ENCODE peak calls at places on chromosomes 5 and 9, in five cellular contexts. One of them, this sample, is unnamed.

GRCh38 chr5:74490814-74491213 is 149.7 kb downstream of the ENC1 start:
- DNase-seq in esophagus squamous epithelium: no peak
- DNase-seq in osteocyte: no peak
- DNase-seq in C1 segment of cervical spinal cord: no peak
- DNase-seq in activated CD4-positive, alpha-beta T cell treated with anti-CD3 and anti-CD28 coated beads for 1 hour: no peak
- DNase-seq in this sample: no peak

GRCh38 chr9:127778280-127779135 is at the start of gene SH2D3C:
- DNase-seq in C1 segment of cervical spinal cord: no peak
- DNase-seq in esophagus squamous epithelium: no peak
- DNase-seq in activated CD4-positive, alpha-beta T cell treated with anti-CD3 and anti-CD28 coated beads for 1 hour: no peak
- DNase-seq in osteocyte: no peak
- DNase-seq in this sample: no peak

GRCh38 chr9:130329061-130329460 is 63.5 kb downstream of the HMCN2 start:
- DNase-seq in activated CD4-positive, alpha-beta T cell treated with anti-CD3 and anti-CD28 coated beads for 1 hour: no peak
- DNase-seq in esophagus squamous epithelium: no peak
- DNase-seq in osteocyte: no peak
- DNase-seq in C1 segment of cervical spinal cord: no peak
- DNase-seq in this sample: no peak

GRCh38 chr9:23731373-23731772 is 94.7 kb downstream of the ELAVL2 start:
- DNase-seq in C1 segment of cervical spinal cord: no peak
- DNase-seq in esophagus squamous epithelium: no peak
- DNase-seq in osteocyte: no peak
- DNase-seq in activated CD4-positive, alpha-beta T cell treated with anti-CD3 and anti-CD28 coated beads for 1 hour: no peak
- DNase-seq in this sample: no peak

GRCh38 chr9:94639996-94640376 is 668 bp upstream of the FBP1 start:
- DNase-seq in activated CD4-positive, alpha-beta T cell treated with anti-CD3 and anti-CD28 coated beads for 1 hour: no peak
- DNase-seq in C1 segment of cervical spinal cord: no peak
- DNase-seq in osteocyte: no peak
- DNase-seq in esophagus squamous epithelium: no peak
- DNase-seq in this sample: no peak

GRCh38 chr5:132839426-132840301 is 9.2 kb upstream of the SHROOM1 start:
- DNase-seq in C1 segment of cervical spinal cord: no peak
- DNase-seq in osteocyte: no peak
- DNase-seq in activated CD4-positive, alpha-beta T cell treated with anti-CD3 and anti-CD28 coated beads for 1 hour: no peak
- DNase-seq in esophagus squamous epithelium: no peak
- DNase-seq in this sample: no peak

GRCh38 chr5:124704594-124705284 is 41.7 kb downstream of the ZNF608 start:
- DNase-seq in esophagus squamous epithelium: no peak
- DNase-seq in osteocyte: no peak
- DNase-seq in activated CD4-positive, alpha-beta T cell treated with anti-CD3 and anti-CD28 coated beads for 1 hour: no peak
- DNase-seq in C1 segment of cervical spinal cord: no peak
- DNase-seq in this sample: no peak

GRCh38 chr9:130444565-130445221 is at the start of gene ASS1:
- DNase-seq in esophagus squamous epithelium: no peak
- DNase-seq in C1 segment of cervical spinal cord: peak
- DNase-seq in osteocyte: no peak
- DNase-seq in activated CD4-positive, alpha-beta T cell treated with anti-CD3 and anti-CD28 coated beads for 1 hour: peak
- DNase-seq in this sample: no peak

GRCh38 chr9:134220311-134220710 is 55.9 kb upstream of the RNU6ATAC start:
- DNase-seq in osteocyte: no peak
- DNase-seq in activated CD4-positive, alpha-beta T cell treated with anti-CD3 and anti-CD28 coated beads for 1 hour: no peak
- DNase-seq in esophagus squamous epithelium: no peak
- DNase-seq in C1 segment of cervical spinal cord: no peak
- DNase-seq in this sample: no peak

GRCh38 chr9:122922713-122923112 is 8.6 kb downstream of the ZBTB26 start:
- DNase-seq in esophagus squamous epithelium: no peak
- DNase-seq in osteocyte: no peak
- DNase-seq in activated CD4-positive, alpha-beta T cell treated with anti-CD3 and anti-CD28 coated beads for 1 hour: no peak
- DNase-seq in C1 segment of cervical spinal cord: no peak
- DNase-seq in this sample: no peak

GRCh38 chr9:98132806-98133631 is 14.0 kb upstream of the TRIM14 start:
- DNase-seq in C1 segment of cervical spinal cord: no peak
- DNase-seq in esophagus squamous epithelium: no peak
- DNase-seq in osteocyte: no peak
- DNase-seq in activated CD4-positive, alpha-beta T cell treated with anti-CD3 and anti-CD28 coated beads for 1 hour: no peak
- DNase-seq in this sample: no peak

GRCh38 chr9:88775966-88776365 is 215.3 kb upstream of the S1PR3 start:
- DNase-seq in esophagus squamous epithelium: no peak
- DNase-seq in C1 segment of cervical spinal cord: no peak
- DNase-seq in activated CD4-positive, alpha-beta T cell treated with anti-CD3 and anti-CD28 coated beads for 1 hour: no peak
- DNase-seq in osteocyte: no peak
- DNase-seq in this sample: no peak

GRCh38 chr9:124020520-124021384 is 9.2 kb downstream of the LHX2 start:
- DNase-seq in activated CD4-positive, alpha-beta T cell treated with anti-CD3 and anti-CD28 coated beads for 1 hour: no peak
- DNase-seq in osteocyte: no peak
- DNase-seq in C1 segment of cervical spinal cord: no peak
- DNase-seq in esophagus squamous epithelium: no peak
- DNase-seq in this sample: no peak

GRCh38 chr5:56070795-56071539 is 76.2 kb upstream of the IL6ST start:
- DNase-seq in osteocyte: no peak
- DNase-seq in esophagus squamous epithelium: no peak
- DNase-seq in C1 segment of cervical spinal cord: no peak
- DNase-seq in activated CD4-positive, alpha-beta T cell treated with anti-CD3 and anti-CD28 coated beads for 1 hour: no peak
- DNase-seq in this sample: no peak

GRCh38 chr5:45741110-45741509 is 44.9 kb upstream of the HCN1 start:
- DNase-seq in esophagus squamous epithelium: no peak
- DNase-seq in activated CD4-positive, alpha-beta T cell treated with anti-CD3 and anti-CD28 coated beads for 1 hour: no peak
- DNase-seq in C1 segment of cervical spinal cord: no peak
- DNase-seq in osteocyte: no peak
- DNase-seq in this sample: no peak

GRCh38 chr5:134561871-134562296 is 36.4 kb downstream of the JADE2 start:
- DNase-seq in C1 segment of cervical spinal cord: no peak
- DNase-seq in esophagus squamous epithelium: no peak
- DNase-seq in activated CD4-positive, alpha-beta T cell treated with anti-CD3 and anti-CD28 coated beads for 1 hour: no peak
- DNase-seq in osteocyte: no peak
- DNase-seq in this sample: no peak

GRCh38 chr5:142671801-142672200 is 14.1 kb downstream of the FGF1 start:
- DNase-seq in C1 segment of cervical spinal cord: no peak
- DNase-seq in esophagus squamous epithelium: no peak
- DNase-seq in activated CD4-positive, alpha-beta T cell treated with anti-CD3 and anti-CD28 coated beads for 1 hour: no peak
- DNase-seq in osteocyte: no peak
- DNase-seq in this sample: no peak

GRCh38 chr5:128536861-128537305 is 1.2 kb downstream of the FBN2 start:
- DNase-seq in osteocyte: no peak
- DNase-seq in activated CD4-positive, alpha-beta T cell treated with anti-CD3 and anti-CD28 coated beads for 1 hour: no peak
- DNase-seq in C1 segment of cervical spinal cord: no peak
- DNase-seq in esophagus squamous epithelium: no peak
- DNase-seq in this sample: no peak

GRCh38 chr9:121599186-121599871 is 52.1 kb upstream of the DAB2IP start:
- DNase-seq in C1 segment of cervical spinal cord: peak
- DNase-seq in osteocyte: peak
- DNase-seq in activated CD4-positive, alpha-beta T cell treated with anti-CD3 and anti-CD28 coated beads for 1 hour: no peak
- DNase-seq in esophagus squamous epithelium: no peak
- DNase-seq in this sample: no peak

GRCh38 chr5:167982-168660 is 23.2 kb upstream of the LRRC14B start:
- DNase-seq in esophagus squamous epithelium: no peak
- DNase-seq in osteocyte: no peak
- DNase-seq in activated CD4-positive, alpha-beta T cell treated with anti-CD3 and anti-CD28 coated beads for 1 hour: no peak
- DNase-seq in C1 segment of cervical spinal cord: no peak
- DNase-seq in this sample: no peak

GRCh38 chr5:141677415-141677814 is 4.6 kb downstream of the ARAP3 start:
- DNase-seq in C1 segment of cervical spinal cord: no peak
- DNase-seq in osteocyte: no peak
- DNase-seq in activated CD4-positive, alpha-beta T cell treated with anti-CD3 and anti-CD28 coated beads for 1 hour: no peak
- DNase-seq in esophagus squamous epithelium: no peak
- DNase-seq in this sample: no peak

GRCh38 chr9:27954858-27955257 is 381.6 kb upstream of the C9orf72 start:
- DNase-seq in C1 segment of cervical spinal cord: no peak
- DNase-seq in activated CD4-positive, alpha-beta T cell treated with anti-CD3 and anti-CD28 coated beads for 1 hour: no peak
- DNase-seq in osteocyte: no peak
- DNase-seq in esophagus squamous epithelium: no peak
- DNase-seq in this sample: no peak

GRCh38 chr9:12933957-12934356 is 159.1 kb downstream of the LURAP1L start:
- DNase-seq in osteocyte: no peak
- DNase-seq in esophagus squamous epithelium: no peak
- DNase-seq in activated CD4-positive, alpha-beta T cell treated with anti-CD3 and anti-CD28 coated beads for 1 hour: no peak
- DNase-seq in C1 segment of cervical spinal cord: no peak
- DNase-seq in this sample: no peak

GRCh38 chr9:14021871-14022525 is 291.9 kb downstream of the NFIB start:
- DNase-seq in osteocyte: no peak
- DNase-seq in esophagus squamous epithelium: no peak
- DNase-seq in activated CD4-positive, alpha-beta T cell treated with anti-CD3 and anti-CD28 coated beads for 1 hour: no peak
- DNase-seq in C1 segment of cervical spinal cord: no peak
- DNase-seq in this sample: no peak

GRCh38 chr9:15513335-15513734 is 2.6 kb upstream of the PSIP1 start:
- DNase-seq in activated CD4-positive, alpha-beta T cell treated with anti-CD3 and anti-CD28 coated beads for 1 hour: no peak
- DNase-seq in osteocyte: no peak
- DNase-seq in C1 segment of cervical spinal cord: no peak
- DNase-seq in esophagus squamous epithelium: no peak
- DNase-seq in this sample: no peak

GRCh38 chr5:106417566-106417965 is 1253.2 kb downstream of the EFNA5 start:
- DNase-seq in activated CD4-positive, alpha-beta T cell treated with anti-CD3 and anti-CD28 coated beads for 1 hour: no peak
- DNase-seq in C1 segment of cervical spinal cord: no peak
- DNase-seq in esophagus squamous epithelium: no peak
- DNase-seq in osteocyte: no peak
- DNase-seq in this sample: no peak

GRCh38 chr9:112881366-112881765 is 9.3 kb downstream of the SLC46A2 start:
- DNase-seq in osteocyte: no peak
- DNase-seq in C1 segment of cervical spinal cord: no peak
- DNase-seq in esophagus squamous epithelium: no peak
- DNase-seq in activated CD4-positive, alpha-beta T cell treated with anti-CD3 and anti-CD28 coated beads for 1 hour: no peak
- DNase-seq in this sample: no peak

GRCh38 chr5:37002176-37002751 is 125.7 kb downstream of the NIPBL start:
- DNase-seq in esophagus squamous epithelium: no peak
- DNase-seq in C1 segment of cervical spinal cord: no peak
- DNase-seq in osteocyte: no peak
- DNase-seq in activated CD4-positive, alpha-beta T cell treated with anti-CD3 and anti-CD28 coated beads for 1 hour: no peak
- DNase-seq in this sample: no peak

GRCh38 chr5:32426440-32427151 is 17.9 kb downstream of the ZFR start:
- DNase-seq in esophagus squamous epithelium: no peak
- DNase-seq in osteocyte: no peak
- DNase-seq in C1 segment of cervical spinal cord: no peak
- DNase-seq in activated CD4-positive, alpha-beta T cell treated with anti-CD3 and anti-CD28 coated beads for 1 hour: no peak
- DNase-seq in this sample: no peak

GRCh38 chr9:134781895-134782294 is 98.7 kb upstream of the FCN2 start:
- DNase-seq in osteocyte: no peak
- DNase-seq in activated CD4-positive, alpha-beta T cell treated with anti-CD3 and anti-CD28 coated beads for 1 hour: no peak
- DNase-seq in esophagus squamous epithelium: no peak
- DNase-seq in C1 segment of cervical spinal cord: no peak
- DNase-seq in this sample: no peak

GRCh38 chr9:109482391-109482916 is 15.7 kb downstream of the PTPN3 start:
- DNase-seq in osteocyte: no peak
- DNase-seq in C1 segment of cervical spinal cord: no peak
- DNase-seq in activated CD4-positive, alpha-beta T cell treated with anti-CD3 and anti-CD28 coated beads for 1 hour: no peak
- DNase-seq in esophagus squamous epithelium: no peak
- DNase-seq in this sample: no peak

GRCh38 chr5:53560028-53560427 is 411 bp upstream of the NDUFS4 start:
- DNase-seq in osteocyte: no peak
- DNase-seq in C1 segment of cervical spinal cord: no peak
- DNase-seq in activated CD4-positive, alpha-beta T cell treated with anti-CD3 and anti-CD28 coated beads for 1 hour: no peak
- DNase-seq in esophagus squamous epithelium: no peak
- DNase-seq in this sample: no peak

GRCh38 chr5:118857700-118858099 is 130.6 kb downstream of the DTWD2 start:
- DNase-seq in C1 segment of cervical spinal cord: no peak
- DNase-seq in osteocyte: no peak
- DNase-seq in activated CD4-positive, alpha-beta T cell treated with anti-CD3 and anti-CD28 coated beads for 1 hour: no peak
- DNase-seq in esophagus squamous epithelium: no peak
- DNase-seq in this sample: peak

GRCh38 chr5:32708949-32709348 is 2.2 kb upstream of the NPR3 start:
- DNase-seq in esophagus squamous epithelium: no peak
- DNase-seq in osteocyte: no peak
- DNase-seq in activated CD4-positive, alpha-beta T cell treated with anti-CD3 and anti-CD28 coated beads for 1 hour: no peak
- DNase-seq in C1 segment of cervical spinal cord: no peak
- DNase-seq in this sample: no peak